ENCODE peak calls at places on chromosomes 1 and 21, in eight cellular contexts. One of them, this sample, is unnamed.

GRCh38 chr1:209899948-209900347 is 38.1 kb upstream of the SYT14 start:
- DNase-seq in neural progenitor cell: peak
- DNase-seq in body of pancreas: no peak
- DNase-seq in HFFc6: no peak
- DNase-seq in glutamatergic neuron: no peak
- DNase-seq in progenitor cell of endocrine pancreas: no peak
- DNase-seq in GM06990: no peak
- DNase-seq in psoas muscle: no peak
- DNase-seq in this sample: peak

GRCh38 chr1:228364706-228365213 is 41.9 kb downstream of the TRIM11 start:
- DNase-seq in glutamatergic neuron: no peak
- DNase-seq in psoas muscle: peak
- DNase-seq in GM06990: peak
- DNase-seq in progenitor cell of endocrine pancreas: no peak
- DNase-seq in neural progenitor cell: no peak
- DNase-seq in body of pancreas: no peak
- DNase-seq in HFFc6: no peak
- DNase-seq in this sample: no peak

GRCh38 chr1:15742339-15742801 is at the start of gene TMEM82:
- DNase-seq in psoas muscle: no peak
- DNase-seq in HFFc6: no peak
- DNase-seq in progenitor cell of endocrine pancreas: no peak
- DNase-seq in GM06990: no peak
- DNase-seq in glutamatergic neuron: no peak
- DNase-seq in body of pancreas: no peak
- DNase-seq in neural progenitor cell: no peak
- DNase-seq in this sample: no peak

GRCh38 chr1:230270185-230270939 is 155.8 kb downstream of the PGBD5 start:
- DNase-seq in progenitor cell of endocrine pancreas: no peak
- DNase-seq in psoas muscle: no peak
- DNase-seq in GM06990: no peak
- DNase-seq in HFFc6: no peak
- DNase-seq in glutamatergic neuron: no peak
- DNase-seq in body of pancreas: no peak
- DNase-seq in neural progenitor cell: no peak
- DNase-seq in this sample: no peak

GRCh38 chr1:15196807-15197530 is 43.4 kb downstream of the TMEM51 start:
- DNase-seq in body of pancreas: peak
- DNase-seq in glutamatergic neuron: no peak
- DNase-seq in psoas muscle: no peak
- DNase-seq in neural progenitor cell: peak
- DNase-seq in progenitor cell of endocrine pancreas: no peak
- DNase-seq in GM06990: no peak
- DNase-seq in HFFc6: no peak
- DNase-seq in this sample: no peak

GRCh38 chr1:47578026-47578861 is 140.4 kb downstream of the FOXD2 start:
- DNase-seq in GM06990: no peak
- DNase-seq in progenitor cell of endocrine pancreas: no peak
- DNase-seq in body of pancreas: no peak
- DNase-seq in psoas muscle: no peak
- DNase-seq in glutamatergic neuron: peak
- DNase-seq in neural progenitor cell: no peak
- DNase-seq in HFFc6: no peak
- DNase-seq in this sample: no peak

GRCh38 chr1:41728403-41729202 is 190.1 kb downstream of the HIVEP3 start:
- DNase-seq in HFFc6: no peak
- DNase-seq in progenitor cell of endocrine pancreas: no peak
- DNase-seq in neural progenitor cell: no peak
- DNase-seq in glutamatergic neuron: no peak
- DNase-seq in GM06990: peak
- DNase-seq in psoas muscle: no peak
- DNase-seq in body of pancreas: no peak
- DNase-seq in this sample: no peak

GRCh38 chr1:181777812-181778211 is 283.7 kb downstream of the ZNF648 start:
- DNase-seq in psoas muscle: no peak
- DNase-seq in glutamatergic neuron: no peak
- DNase-seq in GM06990: no peak
- DNase-seq in HFFc6: no peak
- DNase-seq in neural progenitor cell: no peak
- DNase-seq in progenitor cell of endocrine pancreas: no peak
- DNase-seq in body of pancreas: no peak
- DNase-seq in this sample: no peak

GRCh38 chr1:167627865-167628641 is 2.0 kb upstream of the RCSD1 start:
- DNase-seq in glutamatergic neuron: no peak
- DNase-seq in GM06990: peak
- DNase-seq in body of pancreas: no peak
- DNase-seq in psoas muscle: no peak
- DNase-seq in progenitor cell of endocrine pancreas: no peak
- DNase-seq in neural progenitor cell: no peak
- DNase-seq in HFFc6: no peak
- DNase-seq in this sample: no peak

GRCh38 chr1:43600033-43601020 is 49.6 kb upstream of the KDM4A start:
- DNase-seq in GM06990: no peak
- DNase-seq in psoas muscle: no peak
- DNase-seq in HFFc6: no peak
- DNase-seq in neural progenitor cell: peak
- DNase-seq in glutamatergic neuron: no peak
- DNase-seq in progenitor cell of endocrine pancreas: no peak
- DNase-seq in body of pancreas: no peak
- DNase-seq in this sample: no peak

GRCh38 chr1:55071477-55071876 is 32.1 kb downstream of the PCSK9 start:
- DNase-seq in progenitor cell of endocrine pancreas: no peak
- DNase-seq in neural progenitor cell: peak
- DNase-seq in HFFc6: peak
- DNase-seq in psoas muscle: no peak
- DNase-seq in glutamatergic neuron: no peak
- DNase-seq in body of pancreas: no peak
- DNase-seq in GM06990: no peak
- DNase-seq in this sample: peak

GRCh38 chr1:206982216-206982615 is 12.0 kb upstream of the FCAMR start:
- DNase-seq in glutamatergic neuron: peak
- DNase-seq in progenitor cell of endocrine pancreas: peak
- DNase-seq in GM06990: no peak
- DNase-seq in HFFc6: peak
- DNase-seq in neural progenitor cell: peak
- DNase-seq in body of pancreas: peak
- DNase-seq in psoas muscle: peak
- DNase-seq in this sample: peak

GRCh38 chr1:234866007-234866866 is 256.3 kb upstream of the IRF2BP2 start:
- DNase-seq in psoas muscle: peak
- DNase-seq in GM06990: no peak
- DNase-seq in glutamatergic neuron: no peak
- DNase-seq in body of pancreas: peak
- DNase-seq in progenitor cell of endocrine pancreas: no peak
- DNase-seq in HFFc6: peak
- DNase-seq in neural progenitor cell: no peak
- DNase-seq in this sample: no peak

GRCh38 chr1:53766766-53767409 is 27.9 kb upstream of the GLIS1 start:
- DNase-seq in body of pancreas: no peak
- DNase-seq in GM06990: no peak
- DNase-seq in glutamatergic neuron: no peak
- DNase-seq in HFFc6: peak
- DNase-seq in neural progenitor cell: no peak
- DNase-seq in progenitor cell of endocrine pancreas: no peak
- DNase-seq in psoas muscle: no peak
- DNase-seq in this sample: no peak

GRCh38 chr1:101216623-101217022 is 20.2 kb upstream of the S1PR1 start:
- DNase-seq in HFFc6: no peak
- DNase-seq in neural progenitor cell: no peak
- DNase-seq in psoas muscle: no peak
- DNase-seq in body of pancreas: no peak
- DNase-seq in progenitor cell of endocrine pancreas: no peak
- DNase-seq in GM06990: no peak
- DNase-seq in glutamatergic neuron: no peak
- DNase-seq in this sample: no peak

GRCh38 chr21:44817914-44818635 is at the start of gene SUMO3:
- DNase-seq in GM06990: peak
- DNase-seq in HFFc6: peak
- DNase-seq in psoas muscle: peak
- DNase-seq in body of pancreas: peak
- DNase-seq in glutamatergic neuron: peak
- DNase-seq in progenitor cell of endocrine pancreas: peak
- DNase-seq in neural progenitor cell: peak
- DNase-seq in this sample: peak
- TF ChIP-seq CTCF in GM06990: no peak
- TF ChIP-seq CTCF in HFFc6: peak
- TF ChIP-seq CTCF in psoas muscle: no peak
- TF ChIP-seq CTCF in body of pancreas: no peak
- TF ChIP-seq CTCF in glutamatergic neuron: no peak
- TF ChIP-seq CTCF in progenitor cell of endocrine pancreas: no peak
- TF ChIP-seq CTCF in neural progenitor cell: peak
- TF ChIP-seq CTCF in this sample: no peak

GRCh38 chr1:77416692-77417450 is 135.1 kb downstream of the AK5 start:
- DNase-seq in psoas muscle: no peak
- DNase-seq in neural progenitor cell: peak
- DNase-seq in progenitor cell of endocrine pancreas: no peak
- DNase-seq in GM06990: no peak
- DNase-seq in glutamatergic neuron: no peak
- DNase-seq in body of pancreas: no peak
- DNase-seq in HFFc6: no peak
- DNase-seq in this sample: peak
- TF ChIP-seq CTCF in psoas muscle: no peak
- TF ChIP-seq CTCF in neural progenitor cell: peak
- TF ChIP-seq CTCF in progenitor cell of endocrine pancreas: peak
- TF ChIP-seq CTCF in GM06990: peak
- TF ChIP-seq CTCF in glutamatergic neuron: peak
- TF ChIP-seq CTCF in body of pancreas: peak
- TF ChIP-seq CTCF in HFFc6: peak
- TF ChIP-seq CTCF in this sample: peak

GRCh38 chr1:204976666-204977065 is 66.3 kb upstream of the CNTN2 start:
- DNase-seq in glutamatergic neuron: no peak
- DNase-seq in HFFc6: no peak
- DNase-seq in neural progenitor cell: no peak
- DNase-seq in body of pancreas: no peak
- DNase-seq in progenitor cell of endocrine pancreas: no peak
- DNase-seq in GM06990: no peak
- DNase-seq in psoas muscle: no peak
- DNase-seq in this sample: no peak

GRCh38 chr1:204979306-204979705 is 63.7 kb upstream of the CNTN2 start:
- DNase-seq in GM06990: no peak
- DNase-seq in neural progenitor cell: no peak
- DNase-seq in HFFc6: no peak
- DNase-seq in glutamatergic neuron: no peak
- DNase-seq in body of pancreas: no peak
- DNase-seq in psoas muscle: no peak
- DNase-seq in progenitor cell of endocrine pancreas: no peak
- DNase-seq in this sample: no peak

GRCh38 chr1:204979891-204980649 is 62.9 kb upstream of the CNTN2 start:
- DNase-seq in progenitor cell of endocrine pancreas: no peak
- DNase-seq in neural progenitor cell: no peak
- DNase-seq in HFFc6: no peak
- DNase-seq in GM06990: no peak
- DNase-seq in psoas muscle: no peak
- DNase-seq in glutamatergic neuron: no peak
- DNase-seq in body of pancreas: no peak
- DNase-seq in this sample: no peak

GRCh38 chr1:204977327-204977726 is 65.7 kb upstream of the CNTN2 start:
- DNase-seq in body of pancreas: no peak
- DNase-seq in psoas muscle: no peak
- DNase-seq in HFFc6: no peak
- DNase-seq in glutamatergic neuron: no peak
- DNase-seq in progenitor cell of endocrine pancreas: no peak
- DNase-seq in neural progenitor cell: no peak
- DNase-seq in GM06990: no peak
- DNase-seq in this sample: no peak

GRCh38 chr1:204978782-204979181 is 64.2 kb upstream of the CNTN2 start:
- DNase-seq in glutamatergic neuron: no peak
- DNase-seq in GM06990: no peak
- DNase-seq in neural progenitor cell: no peak
- DNase-seq in progenitor cell of endocrine pancreas: no peak
- DNase-seq in HFFc6: no peak
- DNase-seq in body of pancreas: no peak
- DNase-seq in psoas muscle: no peak
- DNase-seq in this sample: no peak
- TF ChIP-seq CTCF in glutamatergic neuron: no peak
- TF ChIP-seq CTCF in GM06990: no peak
- TF ChIP-seq CTCF in neural progenitor cell: no peak
- TF ChIP-seq CTCF in progenitor cell of endocrine pancreas: no peak
- TF ChIP-seq CTCF in HFFc6: no peak
- TF ChIP-seq CTCF in body of pancreas: no peak
- TF ChIP-seq CTCF in psoas muscle: no peak
- TF ChIP-seq CTCF in this sample: no peak

GRCh38 chr1:193190096-193190744 is 3.8 kb upstream of the B3GALT2 start:
- DNase-seq in HFFc6: peak
- DNase-seq in progenitor cell of endocrine pancreas: no peak
- DNase-seq in psoas muscle: no peak
- DNase-seq in neural progenitor cell: no peak
- DNase-seq in glutamatergic neuron: no peak
- DNase-seq in body of pancreas: no peak
- DNase-seq in GM06990: no peak
- DNase-seq in this sample: no peak
- TF ChIP-seq CTCF in HFFc6: peak
- TF ChIP-seq CTCF in progenitor cell of endocrine pancreas: peak
- TF ChIP-seq CTCF in psoas muscle: no peak
- TF ChIP-seq CTCF in neural progenitor cell: peak
- TF ChIP-seq CTCF in glutamatergic neuron: no peak
- TF ChIP-seq CTCF in body of pancreas: peak
- TF ChIP-seq CTCF in GM06990: peak
- TF ChIP-seq CTCF in this sample: no peak